ENCODE peak calls at places on chromosome 22, in eight cellular contexts. X is HEK293T; M is tibial nerve; E is psoas muscle; N is HTR-8/SVneo; R is stimulated activated CD8-positive, alpha-beta memory T cell treated with anti-CD3 and anti-CD28 coated beads, Interleukin-2, amount 100 ng/mL, for 1 hour; D is activated T-helper 1 cell treated with Interleukin-2 at 50 U/mL for 16 hours; Y is AG10803. U is an unnamed sample.

GRCh38 chr22:45997077-45997774 is 20.3 kb upstream of the WNT7B start:
- DNase-seq in X (no peak), M (peak), E (peak), N (peak), R (no peak), D (no peak), Y (peak), U (no peak)

GRCh38 chr22:50705219-50705691 is 32.6 kb downstream of the SHANK3 start:
- DNase-seq in X (no peak), M (peak), E (peak), N (no peak), R (no peak), D (no peak), Y (no peak), U (no peak)

GRCh38 chr22:36160499-36160942 is at the start of gene APOL3:
- DNase-seq in X (no peak), M (peak), E (peak), N (no peak), R (no peak), D (no peak), Y (peak), U (no peak)

GRCh38 chr22:39490135-39490798 is 11.8 kb upstream of the MIEF1 start:
- DNase-seq in X (peak), M (peak), E (peak), N (peak), R (peak), D (peak), Y (peak), U (peak)

GRCh38 chr22:23820748-23821211 is 18.0 kb downstream of the DERL3 start:
- DNase-seq in X (no peak), M (no peak), E (no peak), N (no peak), R (no peak), D (no peak), Y (no peak), U (no peak)

GRCh38 chr22:26486394-26486793 is 2.7 kb downstream of the SRRD start:
- DNase-seq in X (no peak), M (no peak), E (no peak), N (no peak), R (no peak), D (no peak), Y (no peak), U (no peak)

GRCh38 chr22:38868886-38869381 is 3.1 kb downstream of the CBX6 start:
- DNase-seq in X (peak), M (peak), E (peak), N (peak), R (peak), D (peak), Y (peak), U (peak)

GRCh38 chr22:17501679-17502285 is 61.5 kb upstream of the SLC25A18 start:
- DNase-seq in X (peak), M (peak), E (no peak), N (peak), R (no peak), D (no peak), Y (peak), U (no peak)

GRCh38 chr22:23253475-23254055 is 73.3 kb downstream of the BCR start:
- DNase-seq in X (no peak), M (no peak), E (no peak), N (no peak), R (no peak), D (no peak), Y (no peak), U (no peak)

GRCh38 chr22:44326549-44326881 is 13.8 kb upstream of the SHISAL1 start:
- DNase-seq in X (no peak), M (no peak), E (no peak), N (no peak), R (no peak), D (no peak), Y (peak), U (no peak)

GRCh38 chr22:49765951-49766350 is 61.7 kb downstream of the BRD1 start:
- DNase-seq in X (no peak), M (no peak), E (peak), N (no peak), R (no peak), D (no peak), Y (no peak), U (no peak)

GRCh38 chr22:40240160-40240559 is 62.4 kb downstream of the TNRC6B start:
- DNase-seq in X (no peak), M (no peak), E (no peak), N (no peak), R (no peak), D (no peak), Y (no peak), U (no peak)

GRCh38 chr22:28951969-28952521 is 68.7 kb downstream of the ZNRF3 start:
- DNase-seq in X (peak), M (no peak), E (no peak), N (no peak), R (no peak), D (no peak), Y (peak), U (no peak)

GRCh38 chr22:24954114-24954463 is 1.6 kb downstream of the KIAA1671 start:
- DNase-seq in X (no peak), M (no peak), E (no peak), N (no peak), R (no peak), D (no peak), Y (no peak), U (no peak)

GRCh38 chr22:37739611-37740049 is 42.8 kb downstream of the TRIOBP start:
- DNase-seq in X (no peak), M (peak), E (peak), N (no peak), R (no peak), D (no peak), Y (no peak), U (no peak)

GRCh38 chr22:23032681-23033080 is 37.6 kb upstream of the GNAZ start:
- DNase-seq in X (no peak), M (no peak), E (no peak), N (no peak), R (no peak), D (no peak), Y (no peak), U (no peak)

GRCh38 chr22:47154621-47155081 is 392.2 kb downstream of the TBC1D22A start:
- DNase-seq in X (no peak), M (peak), E (peak), N (no peak), R (no peak), D (no peak), Y (peak), U (no peak)

GRCh38 chr22:23230348-23231068 is 50.2 kb downstream of the BCR start:
- DNase-seq in X (no peak), M (no peak), E (no peak), N (no peak), R (no peak), D (no peak), Y (no peak), U (no peak)

GRCh38 chr22:40273319-40273718 is 73.0 kb upstream of the ADSL start:
- DNase-seq in X (no peak), M (no peak), E (no peak), N (no peak), R (no peak), D (no peak), Y (no peak), U (no peak)

GRCh38 chr22:23068832-23069385 is 1.4 kb upstream of the GNAZ start:
- DNase-seq in X (no peak), M (no peak), E (peak), N (no peak), R (no peak), D (no peak), Y (no peak), U (peak)

GRCh38 chr22:46661221-46661851 is 41.1 kb downstream of the GRAMD4 start:
- DNase-seq in X (no peak), M (no peak), E (no peak), N (peak), R (no peak), D (peak), Y (no peak), U (no peak)

GRCh38 chr22:37558815-37559214 is 1.5 kb upstream of the CDC42EP1 start:
- DNase-seq in X (no peak), M (no peak), E (no peak), N (no peak), R (no peak), D (no peak), Y (no peak), U (no peak)

GRCh38 chr22:22404598-22405284 is 103.8 kb downstream of the ZNF280B start:
- DNase-seq in X (no peak), M (no peak), E (no peak), N (no peak), R (no peak), D (no peak), Y (no peak), U (peak)

GRCh38 chr22:17266261-17266971 is 47.2 kb upstream of the ADA2 start:
- DNase-seq in X (peak), M (no peak), E (peak), N (no peak), R (no peak), D (no peak), Y (no peak), U (no peak)

GRCh38 chr22:19991645-19992451 is 24.8 kb downstream of the ARVCF start:
- DNase-seq in X (no peak), M (no peak), E (peak), N (no peak), R (no peak), D (no peak), Y (peak), U (no peak)

GRCh38 chr22:23180893-23181762 is 819 bp downstream of the BCR start:
- DNase-seq in X (no peak), M (no peak), E (no peak), N (no peak), R (no peak), D (no peak), Y (no peak), U (peak)

GRCh38 chr22:22156716-22157499 is 87.7 kb upstream of the VPREB1 start:
- DNase-seq in X (peak), M (peak), E (no peak), N (peak), R (peak), D (peak), Y (peak), U (peak)

GRCh38 chr22:38641476-38641875 is 14.7 kb downstream of the FAM227A start:
- DNase-seq in X (no peak), M (no peak), E (no peak), N (no peak), R (no peak), D (no peak), Y (no peak), U (no peak)

GRCh38 chr22:45469573-45470383 is 32.9 kb upstream of the FBLN1 start:
- DNase-seq in X (no peak), M (no peak), E (no peak), N (no peak), R (no peak), D (no peak), Y (peak), U (no peak)

GRCh38 chr22:39954584-39955055 is 5.6 kb upstream of the TMA7B start:
- DNase-seq in X (no peak), M (peak), E (no peak), N (no peak), R (no peak), D (no peak), Y (peak), U (no peak)

GRCh38 chr22:30307026-30307574 is 17.8 kb upstream of the CASTOR1 start:
- DNase-seq in X (no peak), M (no peak), E (no peak), N (no peak), R (no peak), D (no peak), Y (no peak), U (no peak)

GRCh38 chr22:48899523-48900326 is 927.9 kb downstream of the BRD1 start:
- DNase-seq in X (no peak), M (no peak), E (no peak), N (no peak), R (no peak), D (no peak), Y (no peak), U (no peak)

GRCh38 chr22:20433191-20433590 is 4.4 kb downstream of the SCARF2 start:
- DNase-seq in X (no peak), M (no peak), E (peak), N (no peak), R (no peak), D (no peak), Y (no peak), U (no peak)

GRCh38 chr22:50497093-50497492 is 10.4 kb downstream of the LMF2 start:
- DNase-seq in X (no peak), M (no peak), E (no peak), N (no peak), R (no peak), D (no peak), Y (no peak), U (no peak)

U was measured in activated B cell treated with CpG ODN at 0.5 μM for 24 hours.